ENCODE peak calls at places on chromosomes 7 and 10, in four cellular contexts. S is stomach, W is astrocyte of the spinal cord, V is AG10803. O is an unnamed sample.
A peak's percentile ranks its signal among the peaks of the same experiment; 100 is the strongest.

GRCh38 chr7:70669859-70670258 is 462.1 kb upstream of the GALNT17 start:
- DNase-seq in S (no peak), W (no peak), V (no peak), O (no peak)

GRCh38 chr7:1567893-1568292 is 1.9 kb downstream of the PSMG3 start:
- DNase-seq in S (peak; percentile 63), W (peak; percentile 90), V (peak; percentile 83), O (no peak)

GRCh38 chr10:62308101-62308500 is 39.5 kb upstream of the RTKN2 start:
- DNase-seq in S (no peak), W (no peak), V (peak; percentile 9), O (no peak)

GRCh38 chr10:88243847-88244730 is 339.0 kb downstream of the RNLS start:
- DNase-seq in S (peak; percentile 84), W (peak; percentile 43), V (no peak), O (no peak)

GRCh38 chr10:11197266-11197712 is 179.6 kb downstream of the CELF2 start:
- DNase-seq in S (no peak), W (no peak), V (peak; percentile 20), O (no peak)

GRCh38 chr7:88357794-88358533 is 51.3 kb upstream of the STEAP4 start:
- DNase-seq in S (no peak), W (no peak), V (no peak), O (no peak)

GRCh38 chr7:55961994-55962393 is 2.4 kb upstream of the NIPSNAP2 start:
- DNase-seq in S (no peak), W (no peak), V (no peak), O (no peak)

GRCh38 chr10:51658075-51658474 is 41.3 kb downstream of the CSTF2T start:
- DNase-seq in S (no peak), W (no peak), V (no peak), O (no peak)

GRCh38 chr10:73529089-73529832 is 33.4 kb upstream of the PPP3CB start:
- DNase-seq in S (peak; percentile 40), W (peak; percentile 78), V (peak; percentile 80), O (peak; percentile 51)

GRCh38 chr10:129670124-129670523 is 203.1 kb downstream of the MGMT start:
- DNase-seq in S (no peak), W (no peak), V (no peak), O (no peak)

GRCh38 chr10:81843042-81843441 is 32.0 kb upstream of the NRG3 start:
- DNase-seq in S (no peak), W (no peak), V (no peak), O (no peak)

DNA sequence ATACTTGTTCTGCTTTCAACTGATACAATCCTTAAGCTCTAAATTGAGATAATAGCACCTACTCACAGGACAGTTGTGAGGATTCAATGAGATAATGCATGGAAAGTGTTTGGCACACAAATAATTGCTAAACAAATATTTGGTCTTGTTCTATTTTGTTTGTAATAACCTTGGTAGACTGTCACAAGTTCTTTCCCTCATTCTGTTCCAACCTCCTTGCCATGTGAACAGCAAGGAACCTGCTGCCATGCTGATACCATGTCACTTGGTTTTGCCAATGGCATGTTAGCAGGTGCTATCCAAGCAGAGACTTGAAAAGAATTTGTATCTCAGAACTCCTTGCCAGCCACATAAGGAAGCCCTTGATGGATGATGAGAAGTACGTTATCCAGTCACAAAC is 24.8 kb upstream of the TECTB start:
- DNase-seq in S (no peak), W (no peak), V (no peak), O (no peak)
- TF ChIP-seq CTCF in S (no peak), W (no peak), V (no peak), O (no peak)

DNA sequence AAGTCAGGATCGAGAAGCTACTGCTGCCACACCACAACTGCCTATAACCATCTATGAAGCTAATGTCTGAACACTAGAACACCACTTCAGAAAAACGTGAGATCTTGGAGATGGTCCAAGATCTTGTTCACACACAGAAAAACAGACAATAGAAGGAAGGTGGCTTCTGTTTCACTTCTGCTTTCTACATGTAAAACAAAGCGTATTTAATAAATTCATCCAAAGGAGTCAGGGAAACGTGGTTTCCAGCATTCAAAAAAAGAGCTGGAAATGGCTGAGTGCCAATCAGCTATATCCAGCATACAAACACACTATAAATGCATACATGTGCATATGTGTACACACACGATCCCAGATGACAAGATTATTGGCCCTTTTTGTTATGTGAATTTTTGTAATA is 70.2 kb upstream of the CCDC71L start:
- DNase-seq in S (no peak), W (no peak), V (peak; percentile 6), O (no peak)
- H3K4me3 ChIP-seq in S (no peak overlapping the region), W (no peak overlapping the region), V (no peak overlapping the region), O (no peak overlapping the region)

GRCh38 chr10:17250736-17251135 is 22.7 kb downstream of the VIM start:
- DNase-seq in S (no peak), W (no peak), V (no peak), O (no peak)
- TF ChIP-seq CTCF in S (no peak), W (no peak), V (peak; percentile 9), O (no peak)

DNA sequence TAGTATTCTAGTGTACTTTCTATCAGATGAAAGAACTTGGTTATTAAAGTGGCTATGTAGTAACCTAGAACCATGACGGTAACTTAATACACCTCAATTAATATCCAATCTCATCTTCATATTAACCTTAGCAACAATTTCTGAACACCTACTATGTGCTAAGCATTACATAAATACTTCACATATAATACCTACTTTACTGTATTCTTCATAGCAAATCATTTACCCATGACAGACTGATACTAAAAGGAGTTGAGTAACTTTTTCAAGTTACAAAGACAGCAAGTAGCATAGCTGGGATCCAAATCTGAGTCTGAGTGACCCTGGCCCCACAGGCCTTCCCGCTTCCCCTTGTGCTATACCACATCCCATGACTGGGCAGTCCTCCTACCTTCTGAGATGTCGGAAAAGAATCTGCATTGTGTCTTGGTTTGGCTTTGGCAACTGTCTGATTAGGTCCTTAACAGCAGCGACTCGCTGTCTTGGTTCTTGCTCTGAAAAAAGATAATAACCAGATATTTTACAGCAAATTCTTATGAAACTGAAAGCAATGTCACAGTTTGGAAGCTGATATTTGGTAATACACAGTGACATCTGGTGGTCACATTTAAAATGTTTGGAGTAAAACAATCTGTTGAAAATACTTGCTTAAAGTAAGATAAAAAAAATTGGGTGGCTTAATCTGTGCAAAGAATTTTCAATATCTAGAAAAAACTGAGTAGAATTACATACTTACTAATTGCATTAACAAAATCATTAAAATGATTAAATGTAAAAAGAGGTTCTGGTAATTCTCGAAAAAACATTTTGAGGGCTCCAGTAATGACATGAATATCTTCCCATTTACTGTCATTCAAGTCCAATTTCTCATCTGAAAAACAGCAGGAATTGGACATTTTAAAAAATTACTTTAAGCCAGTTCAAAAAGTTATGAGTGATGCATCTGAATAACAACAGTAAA is 120.1 kb downstream of the ARHGAP12 start:
- DNase-seq in S (no peak), W (peak; percentile 83), V (peak; percentile 89), O (peak; percentile 53)
- H3K4me3 ChIP-seq in S (peak overlapping the region; percentile 29), W (peak overlapping the region; percentile 3), V (peak overlapping the region; percentile 67), O (peak overlapping the region; percentile 21)

DNA sequence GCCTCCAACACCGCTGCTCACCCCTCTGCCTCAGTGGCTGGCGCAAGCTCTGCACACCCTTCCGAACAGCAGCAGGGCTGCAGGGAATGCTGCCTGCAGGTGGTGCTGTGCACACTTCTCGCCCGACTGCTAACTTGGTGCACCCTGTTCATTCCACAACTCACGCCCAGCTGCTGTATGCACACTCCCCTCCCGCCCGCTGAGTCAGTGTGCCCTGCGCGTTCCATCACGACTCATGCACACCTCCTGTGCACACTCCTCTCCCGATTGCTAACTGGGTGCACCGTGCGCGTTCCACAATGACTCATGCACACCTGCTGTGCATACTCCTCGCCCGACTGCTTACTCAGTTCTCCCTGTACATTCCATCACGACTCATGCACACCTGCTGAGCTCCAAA is 21.5 kb downstream of the ADARB2 start:
- DNase-seq in S (peak; percentile 38), W (no peak), V (no peak), O (no peak)
- TF ChIP-seq CTCF in S (peak; percentile 30), W (peak; percentile 4), V (no peak), O (no peak)

GRCh38 chr7:121336579-121336978 is 7.8 kb downstream of the WNT16 start:
- DNase-seq in S (no peak), W (no peak), V (peak; percentile 51), O (no peak)
- H3K4me3 ChIP-seq in S (no peak overlapping the region), W (no peak overlapping the region), V (no peak overlapping the region), O (no peak overlapping the region)

O was measured in HFF-Myc.